ENCODE peak calls at places on chromosomes 5 and 9, in six cellular contexts. A is uterus, K is WTC11, S is sciatic nerve, F is GM06990, I is kidney tubule cell. G is an unnamed sample.
A peak's percentile ranks its signal among the peaks of the same experiment; 100 is the strongest.

GRCh38 chr9:125428515-125429467 is 167.2 kb downstream of the GAPVD1 start:
- DNase-seq in I (no peak), S (no peak), A (no peak), F (no peak), K (no peak), G (no peak)

GRCh38 chr5:53779541-53779981 is 219.1 kb downstream of the NDUFS4 start:
- DNase-seq in I (peak; percentile 70), F (no peak), S (no peak), A (no peak), K (no peak), G (no peak)

GRCh38 chr5:169980418-169981053 is at the start of gene INSYN2B:
- DNase-seq in K (peak; percentile 84), I (peak; percentile 88), A (peak; percentile 54), S (peak; percentile 71), F (no peak), G (peak; percentile 23)

GRCh38 chr9:6149315-6149714 is 66.3 kb upstream of the IL33 start:
- DNase-seq in A (no peak), F (no peak), S (no peak), I (no peak), K (no peak), G (no peak)

GRCh38 chr9:119036969-119037368 is 332.3 kb downstream of the BRINP1 start:
- DNase-seq in K (no peak), A (no peak), F (no peak), S (no peak), I (no peak), G (no peak)

GRCh38 chr5:106523842-106524241 is 1146.9 kb downstream of the EFNA5 start:
- DNase-seq in K (no peak), F (no peak), A (no peak), I (no peak), S (no peak), G (no peak)

GRCh38 chr9:77751341-77752091 is 103.4 kb upstream of the GNA14 start:
- DNase-seq in A (no peak), I (peak; percentile 56), S (no peak), F (no peak), K (no peak), G (no peak)

GRCh38 chr9:95876595-95876994 is 1.1 kb downstream of the ERCC6L2 start:
- DNase-seq in S (no peak), K (no peak), A (no peak), F (no peak), I (no peak), G (no peak)

GRCh38 chr9:22238809-22239684 is 207.6 kb upstream of the DMRTA1 start:
- DNase-seq in K (no peak), I (peak; percentile 84), A (no peak), S (no peak), F (no peak), G (no peak)